ENCODE peak calls at places on chromosomes 4 and X, in six cellular contexts. A, G, K, T, Z and U are unnamed samples.

GRCh38 chrX:40140706-40141499 is 43.1 kb upstream of the BCOR start:
- DNase-seq in K (no peak), Z (peak), A (no peak), G (peak), T (no peak), U (no peak)

GRCh38 chr4:55547461-55547770 is 707 bp upstream of the CLOCK start:
- DNase-seq in G (no peak), Z (peak), A (no peak), K (no peak), T (no peak), U (no peak)

GRCh38 chrX:153861147-153861546 is 24.8 kb downstream of the L1CAM start:
- DNase-seq in Z (no peak), K (no peak), G (no peak), T (no peak), A (no peak), U (peak)

GRCh38 chr4:16916719-16917337 is 18.4 kb upstream of the LDB2 start:
- DNase-seq in A (no peak), G (peak), T (peak), Z (peak), K (peak), U (peak)

GRCh38 chrX:9539611-9540387 is 74.9 kb downstream of the TBL1X start:
- DNase-seq in Z (no peak), T (no peak), A (no peak), K (no peak), G (peak), U (no peak)

GRCh38 chrX:151227637-151228036 is 51.3 kb downstream of the GPR50 start:
- DNase-seq in K (no peak), G (no peak), A (no peak), T (no peak), Z (no peak), U (no peak)

GRCh38 chr4:24920008-24920407 is 7.2 kb upstream of the CCDC149 start:
- DNase-seq in T (no peak), K (no peak), G (no peak), Z (no peak), A (no peak), U (no peak)

GRCh38 chr4:20464381-20464780 is 212.7 kb downstream of the SLIT2 start:
- DNase-seq in A (no peak), Z (peak), T (no peak), K (no peak), G (peak), U (no peak)

GRCh38 chr4:187268940-187269339 is 545.3 kb upstream of the FAT1 start:
- DNase-seq in T (no peak), K (no peak), G (peak), A (no peak), Z (no peak), U (no peak)

GRCh38 chrX:9610774-9611392 is 146.0 kb downstream of the TBL1X start:
- DNase-seq in A (no peak), K (no peak), T (no peak), G (peak), Z (no peak), U (no peak)

GRCh38 chr4:6480532-6481088 is 8.2 kb upstream of the PPP2R2C start:
- DNase-seq in K (no peak), G (peak), A (no peak), Z (no peak), T (no peak), U (no peak)

GRCh38 chr4:69849969-69850368 is 10.0 kb downstream of the SULT1E1 start:
- DNase-seq in Z (no peak), G (no peak), T (no peak), A (no peak), K (no peak), U (no peak)

GRCh38 chr4:169314906-169315305 is 44.1 kb upstream of the SH3RF1 start:
- DNase-seq in T (no peak), A (no peak), G (peak), K (no peak), Z (peak), U (peak)

GRCh38 chr4:74374561-74375327 is 9.8 kb downstream of the EREG start:
- DNase-seq in Z (peak), A (no peak), K (peak), G (peak), T (no peak), U (peak)

GRCh38 chr4:162149644-162150043 is 14.2 kb downstream of the FSTL5 start:
- DNase-seq in Z (no peak), K (no peak), T (no peak), G (no peak), A (no peak), U (no peak)

GRCh38 chr4:110821186-110821585 is 198.3 kb upstream of the PITX2 start:
- DNase-seq in T (no peak), G (no peak), Z (no peak), K (no peak), A (no peak), U (no peak)

GRCh38 chrX:19836337-19836736 is 51.1 kb downstream of the SH3KBP1 start:
- DNase-seq in G (no peak), T (no peak), Z (no peak), K (no peak), A (no peak), U (no peak)

GRCh38 chr4:154349829-154350228 is 141.8 kb downstream of the DCHS2 start:
- DNase-seq in T (no peak), G (peak), Z (peak), K (no peak), A (no peak), U (no peak)

GRCh38 chr4:819401-820229 is 6.3 kb downstream of the CPLX1 start:
- DNase-seq in K (no peak), G (no peak), Z (no peak), T (no peak), A (no peak), U (no peak)

GRCh38 chr4:123577507-123577906 is 180.9 kb downstream of the SPRY1 start:
- DNase-seq in K (no peak), A (no peak), G (no peak), T (no peak), Z (no peak), U (no peak)

GRCh38 chr4:104395219-104395618 is 99.5 kb downstream of the CXXC4 start:
- DNase-seq in K (no peak), A (peak), G (no peak), Z (no peak), T (no peak), U (no peak)

GRCh38 chr4:19888587-19888986 is 363.1 kb upstream of the SLIT2 start:
- DNase-seq in K (no peak), T (no peak), Z (no peak), A (no peak), G (no peak), U (no peak)

GRCh38 chrX:6228720-6229119 is at the start of gene NLGN4X:
- DNase-seq in T (no peak), G (no peak), K (no peak), A (peak), Z (no peak), U (no peak)

GRCh38 chrX:50081282-50081955 is 119.4 kb downstream of the AKAP4 start:
- DNase-seq in T (no peak), A (peak), K (no peak), G (peak), Z (peak), U (peak)

GRCh38 chr4:53935780-53936179 is 128.6 kb downstream of the CHIC2 start:
- DNase-seq in A (no peak), K (no peak), Z (no peak), G (no peak), T (no peak), U (no peak)

GRCh38 chr4:165493359-165493758 is 114.6 kb downstream of the CPE start:
- DNase-seq in Z (peak), T (peak), K (peak), G (peak), A (peak), U (peak)

GRCh38 chr4:47315346-47315745 is 148.2 kb downstream of the COMMD8 start:
- DNase-seq in Z (no peak), K (no peak), T (no peak), A (no peak), G (peak), U (no peak)